ENCODE peak calls at places on chromosomes 4 and X, in eight cellular contexts. Q is MCF 10A; V is stimulated activated CD4-positive, alpha-beta T cell treated with anti-CD3 and anti-CD28 coated beads, TNF-alpha, amount 100 ng/mL, for 1 hour; U is GM20000; W is kidney glomerular epithelial cell; Y is GM03348; K is NT2/D1; B is MG63. P is an unnamed sample.

GRCh38 chr4:145619639-145619996 is 433 bp downstream of the MMAA start:
- DNase-seq in Q (peak), V (no peak), U (no peak), W (peak), Y (peak), K (peak), B (peak), P (peak)

GRCh38 chr4:7294176-7294756 is 101.9 kb downstream of the SORCS2 start:
- DNase-seq in Q (no peak), V (no peak), U (no peak), W (no peak), Y (no peak), K (no peak), B (no peak), P (no peak)

GRCh38 chr4:6278801-6279197 is 9.1 kb downstream of the WFS1 start:
- DNase-seq in Q (no peak), V (no peak), U (peak), W (no peak), Y (no peak), K (no peak), B (no peak), P (no peak)

GRCh38 chr4:164446516-164446915 is 307.4 kb upstream of the SMIM31 start:
- DNase-seq in Q (peak), V (no peak), U (no peak), W (peak), Y (no peak), K (no peak), B (no peak), P (peak)

GRCh38 chr4:173170210-173170778 is 1.7 kb downstream of the GALNT7 start:
- DNase-seq in Q (peak), V (no peak), U (no peak), W (no peak), Y (no peak), K (no peak), B (no peak), P (no peak)

GRCh38 chrX:131477498-131477897 is 66.4 kb upstream of the OR13H1 start:
- DNase-seq in Q (no peak), V (no peak), U (no peak), W (no peak), Y (no peak), K (peak), B (no peak), P (no peak)

GRCh38 chrX:78029663-78030062 is 60.2 kb upstream of the PGAM4 start:
- DNase-seq in Q (peak), V (no peak), U (peak), W (peak), Y (peak), K (no peak), B (no peak), P (peak)

GRCh38 chr4:130563185-130563890 is 1467.4 kb downstream of the C4orf33 start:
- DNase-seq in Q (peak), V (no peak), U (no peak), W (peak), Y (peak), K (peak), B (peak), P (peak)

P was measured in Caki2.